ENCODE peak calls at places on chromosomes 13 and 19, in eight cellular contexts. One of them, this sample, is unnamed.

GRCh38 chr13:107370036-107370785 is 802.3 kb upstream of the ARGLU1 start:
- DNase-seq in breast epithelium: no peak
- DNase-seq in psoas muscle: no peak
- DNase-seq in left ventricle myocardium inferior: no peak
- DNase-seq in OCI-LY7: no peak
- DNase-seq in cardiac muscle cell: no peak
- DNase-seq in Caco-2: no peak
- DNase-seq in left lung: no peak
- DNase-seq in this sample: no peak

GRCh38 chr13:77740931-77741586 is 43.6 kb downstream of the SLAIN1 start:
- DNase-seq in psoas muscle: no peak
- DNase-seq in left lung: no peak
- DNase-seq in Caco-2: no peak
- DNase-seq in OCI-LY7: no peak
- DNase-seq in cardiac muscle cell: no peak
- DNase-seq in breast epithelium: no peak
- DNase-seq in left ventricle myocardium inferior: no peak
- DNase-seq in this sample: no peak

GRCh38 chr19:1252818-1253513 is 4.6 kb downstream of the MIDN start:
- DNase-seq in left ventricle myocardium inferior: peak
- DNase-seq in left lung: peak
- DNase-seq in OCI-LY7: peak
- DNase-seq in Caco-2: no peak
- DNase-seq in psoas muscle: peak
- DNase-seq in cardiac muscle cell: no peak
- DNase-seq in breast epithelium: peak
- DNase-seq in this sample: no peak

GRCh38 chr19:12527034-12527836 is 24.0 kb downstream of the ZNF564 start:
- DNase-seq in breast epithelium: no peak
- DNase-seq in left ventricle myocardium inferior: no peak
- DNase-seq in Caco-2: peak
- DNase-seq in OCI-LY7: peak
- DNase-seq in cardiac muscle cell: peak
- DNase-seq in psoas muscle: no peak
- DNase-seq in left lung: no peak
- DNase-seq in this sample: no peak

GRCh38 chr19:45591004-45591637 is 6.5 kb upstream of the OPA3 start:
- DNase-seq in breast epithelium: no peak
- DNase-seq in OCI-LY7: peak
- DNase-seq in left lung: peak
- DNase-seq in left ventricle myocardium inferior: no peak
- DNase-seq in psoas muscle: peak
- DNase-seq in Caco-2: peak
- DNase-seq in cardiac muscle cell: peak
- DNase-seq in this sample: no peak

GRCh38 chr13:51804295-51805172 is 571 bp upstream of the DHRS12 start:
- DNase-seq in cardiac muscle cell: no peak
- DNase-seq in Caco-2: no peak
- DNase-seq in left ventricle myocardium inferior: no peak
- DNase-seq in OCI-LY7: no peak
- DNase-seq in breast epithelium: peak
- DNase-seq in left lung: no peak
- DNase-seq in psoas muscle: no peak
- DNase-seq in this sample: no peak

GRCh38 chr13:27384285-27384684 is 40.1 kb upstream of the GTF3A start:
- DNase-seq in breast epithelium: no peak
- DNase-seq in left ventricle myocardium inferior: no peak
- DNase-seq in Caco-2: no peak
- DNase-seq in left lung: no peak
- DNase-seq in psoas muscle: no peak
- DNase-seq in OCI-LY7: no peak
- DNase-seq in cardiac muscle cell: no peak
- DNase-seq in this sample: no peak

GRCh38 chr13:110676511-110677204 is 29.3 kb downstream of the CARS2 start:
- DNase-seq in breast epithelium: no peak
- DNase-seq in left ventricle myocardium inferior: no peak
- DNase-seq in cardiac muscle cell: no peak
- DNase-seq in psoas muscle: no peak
- DNase-seq in left lung: no peak
- DNase-seq in OCI-LY7: peak
- DNase-seq in Caco-2: no peak
- DNase-seq in this sample: peak

GRCh38 chr19:49690656-49691242 is at the start of gene CPT1C:
- DNase-seq in cardiac muscle cell: peak
- DNase-seq in breast epithelium: peak
- DNase-seq in left ventricle myocardium inferior: peak
- DNase-seq in psoas muscle: peak
- DNase-seq in left lung: peak
- DNase-seq in OCI-LY7: no peak
- DNase-seq in Caco-2: no peak
- DNase-seq in this sample: no peak

GRCh38 chr19:12092065-12092867 is 27.7 kb downstream of the ZNF844 start:
- DNase-seq in psoas muscle: peak
- DNase-seq in cardiac muscle cell: peak
- DNase-seq in left ventricle myocardium inferior: peak
- DNase-seq in left lung: peak
- DNase-seq in Caco-2: no peak
- DNase-seq in breast epithelium: peak
- DNase-seq in OCI-LY7: no peak
- DNase-seq in this sample: peak

GRCh38 chr19:48826606-48827020 is 9.7 kb downstream of the HSD17B14 start:
- DNase-seq in left lung: no peak
- DNase-seq in breast epithelium: no peak
- DNase-seq in left ventricle myocardium inferior: no peak
- DNase-seq in Caco-2: peak
- DNase-seq in psoas muscle: no peak
- DNase-seq in OCI-LY7: no peak
- DNase-seq in cardiac muscle cell: no peak
- DNase-seq in this sample: no peak

GRCh38 chr19:2554856-2555255 is 78.9 kb downstream of the GADD45B start:
- DNase-seq in OCI-LY7: no peak
- DNase-seq in left lung: peak
- DNase-seq in left ventricle myocardium inferior: peak
- DNase-seq in Caco-2: no peak
- DNase-seq in breast epithelium: no peak
- DNase-seq in psoas muscle: no peak
- DNase-seq in cardiac muscle cell: no peak
- DNase-seq in this sample: no peak

GRCh38 chr19:8486661-8487136 is 15.7 kb downstream of the PRAM1 start:
- DNase-seq in Caco-2: no peak
- DNase-seq in cardiac muscle cell: no peak
- DNase-seq in breast epithelium: no peak
- DNase-seq in psoas muscle: no peak
- DNase-seq in OCI-LY7: no peak
- DNase-seq in left lung: no peak
- DNase-seq in left ventricle myocardium inferior: no peak
- DNase-seq in this sample: no peak

GRCh38 chr19:13843104-13843921 is 33.6 kb upstream of the NANOS3 start:
- DNase-seq in left ventricle myocardium inferior: peak
- DNase-seq in cardiac muscle cell: peak
- DNase-seq in psoas muscle: peak
- DNase-seq in left lung: peak
- DNase-seq in Caco-2: no peak
- DNase-seq in breast epithelium: peak
- DNase-seq in OCI-LY7: no peak
- DNase-seq in this sample: no peak

GRCh38 chr13:22740264-22740663 is 440.5 kb upstream of the SGCG start:
- DNase-seq in breast epithelium: no peak
- DNase-seq in left lung: no peak
- DNase-seq in Caco-2: peak
- DNase-seq in cardiac muscle cell: peak
- DNase-seq in psoas muscle: no peak
- DNase-seq in OCI-LY7: no peak
- DNase-seq in left ventricle myocardium inferior: no peak
- DNase-seq in this sample: no peak

GRCh38 chr13:25977216-25977615 is 74.6 kb downstream of the SHISA2 start:
- DNase-seq in left ventricle myocardium inferior: no peak
- DNase-seq in Caco-2: no peak
- DNase-seq in OCI-LY7: no peak
- DNase-seq in breast epithelium: no peak
- DNase-seq in psoas muscle: no peak
- DNase-seq in cardiac muscle cell: peak
- DNase-seq in left lung: no peak
- DNase-seq in this sample: no peak

DNA sequence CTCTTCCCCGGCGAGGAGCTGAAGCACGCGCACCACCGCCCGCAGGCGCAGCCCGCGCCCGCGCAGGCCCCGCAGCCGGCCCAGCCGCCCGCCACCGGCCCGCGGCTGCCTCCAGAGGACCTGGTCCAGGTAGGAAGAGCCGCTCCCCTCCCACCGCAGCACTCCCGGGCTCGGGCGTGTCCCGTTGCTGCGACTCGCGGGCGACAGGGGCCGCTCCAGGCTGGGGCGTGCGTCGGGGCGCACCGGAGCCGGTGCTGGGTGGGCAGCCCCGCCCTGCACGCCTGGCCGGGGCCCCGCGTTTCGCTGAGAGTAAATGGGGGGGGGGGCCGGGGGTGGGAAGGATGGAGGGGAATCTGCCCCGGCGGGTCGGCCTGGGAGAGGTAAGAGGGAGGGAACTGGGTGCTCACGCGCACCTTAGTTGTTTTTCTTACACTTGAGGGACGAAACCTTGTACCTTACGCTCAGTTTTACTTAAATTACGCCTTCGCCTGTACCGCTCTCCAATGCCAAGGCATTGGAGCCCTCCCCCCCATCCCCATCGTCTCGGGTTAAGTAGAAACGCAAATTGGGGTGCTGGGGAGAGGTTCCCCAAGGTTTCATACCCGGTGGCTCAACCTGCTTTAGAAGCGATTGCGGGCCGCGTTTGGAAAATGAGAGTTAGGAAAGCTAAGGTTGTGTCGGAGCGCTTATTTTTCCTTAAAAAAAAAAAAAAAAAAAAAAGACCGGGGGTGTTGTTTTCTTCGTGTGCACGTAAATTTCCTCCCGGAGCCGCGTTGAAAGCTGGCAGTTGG is 850 bp downstream of the KLF5 start:
- DNase-seq in psoas muscle: peak
- DNase-seq in Caco-2: peak
- DNase-seq in OCI-LY7: peak
- DNase-seq in cardiac muscle cell: peak
- DNase-seq in left ventricle myocardium inferior: peak
- DNase-seq in left lung: peak
- DNase-seq in breast epithelium: peak
- DNase-seq in this sample: no peak
- H3K4me3 ChIP-seq in psoas muscle: peak
- H3K4me3 ChIP-seq in Caco-2: peak
- H3K4me3 ChIP-seq in OCI-LY7: peak
- H3K4me3 ChIP-seq in cardiac muscle cell: peak
- H3K4me3 ChIP-seq in left ventricle myocardium inferior: peak
- H3K4me3 ChIP-seq in left lung: peak
- H3K4me3 ChIP-seq in breast epithelium: peak
- H3K4me3 ChIP-seq in this sample: peak

DNA sequence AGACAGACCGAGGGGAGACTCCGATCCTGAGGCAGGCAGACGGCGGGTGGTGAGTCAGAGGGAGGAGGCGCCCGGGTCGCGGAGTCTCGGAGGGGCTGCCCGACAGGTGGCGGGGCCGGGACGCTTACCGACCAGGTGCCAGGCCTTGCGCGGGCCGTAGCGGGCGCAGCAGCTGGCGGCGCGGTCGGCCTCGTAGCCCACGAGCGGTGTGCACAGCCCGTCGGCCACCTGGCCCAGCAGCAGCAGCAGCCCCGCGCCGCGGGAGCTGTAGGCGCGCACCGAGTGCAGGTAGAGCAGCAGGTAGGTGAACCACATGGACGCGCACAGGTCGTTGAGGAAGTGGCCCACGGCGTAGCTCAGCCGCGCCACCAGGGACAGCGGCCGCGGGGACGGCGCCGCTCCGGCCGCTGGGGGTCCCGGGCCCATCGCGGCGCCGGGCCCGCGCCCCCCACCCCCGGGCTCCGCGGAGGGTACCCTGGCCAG is 367 bp downstream of the MFSD12 start:
- DNase-seq in left lung: no peak
- DNase-seq in psoas muscle: peak
- DNase-seq in cardiac muscle cell: peak
- DNase-seq in Caco-2: peak
- DNase-seq in left ventricle myocardium inferior: no peak
- DNase-seq in OCI-LY7: peak
- DNase-seq in breast epithelium: no peak
- DNase-seq in this sample: no peak
- TF ChIP-seq CTCF in left lung: no peak
- TF ChIP-seq CTCF in psoas muscle: no peak
- TF ChIP-seq CTCF in cardiac muscle cell: no peak
- TF ChIP-seq CTCF in Caco-2: peak
- TF ChIP-seq CTCF in left ventricle myocardium inferior: peak
- TF ChIP-seq CTCF in OCI-LY7: peak
- TF ChIP-seq CTCF in breast epithelium: no peak
- TF ChIP-seq CTCF in this sample: peak

GRCh38 chr19:18434411-18435184 is 3.3 kb downstream of the ISYNA1 start:
- DNase-seq in left ventricle myocardium inferior: no peak
- DNase-seq in psoas muscle: no peak
- DNase-seq in cardiac muscle cell: no peak
- DNase-seq in Caco-2: no peak
- DNase-seq in left lung: no peak
- DNase-seq in OCI-LY7: no peak
- DNase-seq in breast epithelium: no peak
- DNase-seq in this sample: no peak

GRCh38 chr19:18432275-18433038 is 5.5 kb downstream of the ISYNA1 start:
- DNase-seq in Caco-2: no peak
- DNase-seq in left lung: no peak
- DNase-seq in psoas muscle: no peak
- DNase-seq in cardiac muscle cell: no peak
- DNase-seq in left ventricle myocardium inferior: no peak
- DNase-seq in OCI-LY7: no peak
- DNase-seq in breast epithelium: no peak
- DNase-seq in this sample: no peak

GRCh38 chr19:18431351-18432197 is 6.4 kb downstream of the ISYNA1 start:
- DNase-seq in OCI-LY7: no peak
- DNase-seq in left ventricle myocardium inferior: no peak
- DNase-seq in cardiac muscle cell: no peak
- DNase-seq in left lung: no peak
- DNase-seq in breast epithelium: no peak
- DNase-seq in psoas muscle: no peak
- DNase-seq in Caco-2: no peak
- DNase-seq in this sample: no peak

GRCh38 chr19:18433735-18434398 is 4.1 kb downstream of the ISYNA1 start:
- DNase-seq in cardiac muscle cell: peak
- DNase-seq in Caco-2: no peak
- DNase-seq in psoas muscle: no peak
- DNase-seq in left lung: no peak
- DNase-seq in left ventricle myocardium inferior: no peak
- DNase-seq in OCI-LY7: no peak
- DNase-seq in breast epithelium: no peak
- DNase-seq in this sample: no peak

GRCh38 chr19:18433039-18433691 is 4.8 kb downstream of the ISYNA1 start:
- DNase-seq in left ventricle myocardium inferior: no peak
- DNase-seq in psoas muscle: no peak
- DNase-seq in cardiac muscle cell: no peak
- DNase-seq in left lung: no peak
- DNase-seq in OCI-LY7: peak
- DNase-seq in breast epithelium: no peak
- DNase-seq in Caco-2: no peak
- DNase-seq in this sample: no peak
- H3K4me3 ChIP-seq in left ventricle myocardium inferior: peak
- H3K4me3 ChIP-seq in psoas muscle: peak
- H3K4me3 ChIP-seq in cardiac muscle cell: peak
- H3K4me3 ChIP-seq in left lung: peak
- H3K4me3 ChIP-seq in OCI-LY7: no peak
- H3K4me3 ChIP-seq in breast epithelium: peak
- H3K4me3 ChIP-seq in Caco-2: no peak
- H3K4me3 ChIP-seq in this sample: peak

DNA sequence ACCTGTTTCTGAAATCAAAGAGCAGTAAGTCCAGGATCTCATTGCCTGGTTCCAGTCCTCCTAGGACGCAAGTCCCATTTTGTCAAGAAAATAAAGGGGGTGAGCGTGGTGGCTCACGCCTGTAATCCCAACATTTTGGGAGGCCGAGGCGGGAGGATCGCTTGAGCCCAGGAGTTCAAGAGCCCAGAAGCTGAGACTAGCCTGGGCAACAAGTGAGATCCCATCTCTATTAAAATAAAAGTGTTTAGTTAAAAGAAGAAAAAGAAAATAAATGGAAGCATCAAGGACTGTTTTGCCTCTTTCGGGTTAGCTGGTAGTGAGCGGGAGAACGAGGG is 344 bp upstream of the HAUS5 start:
- DNase-seq in left ventricle myocardium inferior: no peak
- DNase-seq in OCI-LY7: no peak
- DNase-seq in breast epithelium: no peak
- DNase-seq in left lung: no peak
- DNase-seq in Caco-2: no peak
- DNase-seq in psoas muscle: no peak
- DNase-seq in cardiac muscle cell: no peak
- DNase-seq in this sample: no peak
- TF ChIP-seq CTCF in left ventricle myocardium inferior: no peak
- TF ChIP-seq CTCF in OCI-LY7: no peak
- TF ChIP-seq CTCF in breast epithelium: no peak
- TF ChIP-seq CTCF in left lung: no peak
- TF ChIP-seq CTCF in Caco-2: no peak
- TF ChIP-seq CTCF in psoas muscle: no peak
- TF ChIP-seq CTCF in cardiac muscle cell: no peak
- TF ChIP-seq CTCF in this sample: no peak

This sample was measured in GM12864.